ENCODE peak calls at places on chromosomes 7 and 10, in seven cellular contexts. One of them, this sample, is unnamed.
A peak's percentile ranks its signal among the peaks of the same experiment; 100 is the strongest.

GRCh38 chr10:124740374-124741280 is 3.6 kb downstream of the FAM53B start:
- DNase-seq in adrenal gland: no peak
- DNase-seq in CD4-positive, alpha-beta T cell: no peak
- DNase-seq in nephron progenitor cell: peak; percentile 34
- DNase-seq in kidney epithelial cell: no peak
- DNase-seq in glutamatergic neuron: no peak
- DNase-seq in activated B cell treated with CpG ODN at 0.5 μM for 24 hours: no peak
- DNase-seq in this sample: no peak

GRCh38 chr10:131214521-131215244 is 96.8 kb downstream of the TCERG1L start:
- DNase-seq in glutamatergic neuron: no peak
- DNase-seq in activated B cell treated with CpG ODN at 0.5 μM for 24 hours: no peak
- DNase-seq in CD4-positive, alpha-beta T cell: no peak
- DNase-seq in kidney epithelial cell: no peak
- DNase-seq in nephron progenitor cell: no peak
- DNase-seq in adrenal gland: no peak
- DNase-seq in this sample: no peak

GRCh38 chr7:158252837-158253669 is 334.6 kb downstream of the PTPRN2 start:
- DNase-seq in glutamatergic neuron: no peak
- DNase-seq in adrenal gland: no peak
- DNase-seq in kidney epithelial cell: no peak
- DNase-seq in activated B cell treated with CpG ODN at 0.5 μM for 24 hours: peak; percentile 4
- DNase-seq in nephron progenitor cell: no peak
- DNase-seq in CD4-positive, alpha-beta T cell: no peak
- DNase-seq in this sample: no peak

GRCh38 chr10:101236376-101237079 is 7.3 kb upstream of the LBX1 start:
- DNase-seq in nephron progenitor cell: peak; percentile 53
- DNase-seq in activated B cell treated with CpG ODN at 0.5 μM for 24 hours: no peak
- DNase-seq in glutamatergic neuron: peak; percentile 56
- DNase-seq in kidney epithelial cell: no peak
- DNase-seq in adrenal gland: no peak
- DNase-seq in CD4-positive, alpha-beta T cell: no peak
- DNase-seq in this sample: no peak

GRCh38 chr10:3067045-3067858 is at the start of gene PFKP:
- DNase-seq in activated B cell treated with CpG ODN at 0.5 μM for 24 hours: peak; percentile 63
- DNase-seq in nephron progenitor cell: peak; percentile 66
- DNase-seq in kidney epithelial cell: no peak
- DNase-seq in CD4-positive, alpha-beta T cell: peak; percentile 35
- DNase-seq in glutamatergic neuron: peak; percentile 49
- DNase-seq in adrenal gland: peak; percentile 36
- DNase-seq in this sample: no peak

GRCh38 chr7:74013539-74014272 is 14.3 kb upstream of the ELN start:
- DNase-seq in kidney epithelial cell: no peak
- DNase-seq in activated B cell treated with CpG ODN at 0.5 μM for 24 hours: no peak
- DNase-seq in adrenal gland: no peak
- DNase-seq in CD4-positive, alpha-beta T cell: no peak
- DNase-seq in nephron progenitor cell: no peak
- DNase-seq in glutamatergic neuron: no peak
- DNase-seq in this sample: no peak

GRCh38 chr7:46545790-46546189 is 624.7 kb upstream of the IGFBP3 start:
- DNase-seq in nephron progenitor cell: no peak
- DNase-seq in adrenal gland: no peak
- DNase-seq in glutamatergic neuron: no peak
- DNase-seq in CD4-positive, alpha-beta T cell: no peak
- DNase-seq in kidney epithelial cell: peak; percentile 67
- DNase-seq in activated B cell treated with CpG ODN at 0.5 μM for 24 hours: no peak
- DNase-seq in this sample: no peak

GRCh38 chr10:131870411-131870810 is 30.4 kb upstream of the PPP2R2D start:
- DNase-seq in CD4-positive, alpha-beta T cell: no peak
- DNase-seq in glutamatergic neuron: no peak
- DNase-seq in activated B cell treated with CpG ODN at 0.5 μM for 24 hours: no peak
- DNase-seq in nephron progenitor cell: no peak
- DNase-seq in adrenal gland: no peak
- DNase-seq in kidney epithelial cell: no peak
- DNase-seq in this sample: no peak

GRCh38 chr7:80662252-80662651 is 23.8 kb downstream of the CD36 start:
- DNase-seq in glutamatergic neuron: no peak
- DNase-seq in activated B cell treated with CpG ODN at 0.5 μM for 24 hours: no peak
- DNase-seq in nephron progenitor cell: no peak
- DNase-seq in kidney epithelial cell: no peak
- DNase-seq in CD4-positive, alpha-beta T cell: no peak
- DNase-seq in adrenal gland: no peak
- DNase-seq in this sample: no peak

GRCh38 chr7:102064361-102065025 is 222.2 kb upstream of the SH2B2 start:
- DNase-seq in activated B cell treated with CpG ODN at 0.5 μM for 24 hours: no peak
- DNase-seq in kidney epithelial cell: no peak
- DNase-seq in CD4-positive, alpha-beta T cell: no peak
- DNase-seq in nephron progenitor cell: no peak
- DNase-seq in adrenal gland: no peak
- DNase-seq in glutamatergic neuron: no peak
- DNase-seq in this sample: no peak

GRCh38 chr10:36181421-36181820 is 539.3 kb upstream of the FZD8 start:
- DNase-seq in activated B cell treated with CpG ODN at 0.5 μM for 24 hours: no peak
- DNase-seq in glutamatergic neuron: no peak
- DNase-seq in adrenal gland: no peak
- DNase-seq in nephron progenitor cell: no peak
- DNase-seq in CD4-positive, alpha-beta T cell: no peak
- DNase-seq in kidney epithelial cell: no peak
- DNase-seq in this sample: no peak

GRCh38 chr10:27240891-27241639 is 468 bp upstream of the ACBD5 start:
- DNase-seq in activated B cell treated with CpG ODN at 0.5 μM for 24 hours: peak; percentile 38
- DNase-seq in nephron progenitor cell: peak; percentile 32
- DNase-seq in adrenal gland: peak; percentile 45
- DNase-seq in CD4-positive, alpha-beta T cell: no peak
- DNase-seq in glutamatergic neuron: peak; percentile 33
- DNase-seq in kidney epithelial cell: no peak
- DNase-seq in this sample: no peak

GRCh38 chr10:27240212-27240890 is at the start of gene ACBD5:
- DNase-seq in glutamatergic neuron: peak; percentile 78
- DNase-seq in activated B cell treated with CpG ODN at 0.5 μM for 24 hours: peak; percentile 76
- DNase-seq in adrenal gland: peak; percentile 91
- DNase-seq in nephron progenitor cell: peak; percentile 82
- DNase-seq in kidney epithelial cell: no peak
- DNase-seq in CD4-positive, alpha-beta T cell: peak; percentile 53
- DNase-seq in this sample: peak; percentile 62

GRCh38 chr10:27242951-27243551 is 2.5 kb upstream of the ACBD5 start:
- DNase-seq in glutamatergic neuron: peak; percentile 42
- DNase-seq in kidney epithelial cell: peak; percentile 38
- DNase-seq in activated B cell treated with CpG ODN at 0.5 μM for 24 hours: peak; percentile 46
- DNase-seq in nephron progenitor cell: peak; percentile 36
- DNase-seq in adrenal gland: peak; percentile 60
- DNase-seq in CD4-positive, alpha-beta T cell: peak; percentile 52
- DNase-seq in this sample: no peak

GRCh38 chr10:27242473-27242950 is 1.9 kb upstream of the ACBD5 start:
- DNase-seq in activated B cell treated with CpG ODN at 0.5 μM for 24 hours: no peak
- DNase-seq in nephron progenitor cell: no peak
- DNase-seq in glutamatergic neuron: no peak
- DNase-seq in CD4-positive, alpha-beta T cell: no peak
- DNase-seq in kidney epithelial cell: no peak
- DNase-seq in adrenal gland: no peak
- DNase-seq in this sample: no peak

DNA sequence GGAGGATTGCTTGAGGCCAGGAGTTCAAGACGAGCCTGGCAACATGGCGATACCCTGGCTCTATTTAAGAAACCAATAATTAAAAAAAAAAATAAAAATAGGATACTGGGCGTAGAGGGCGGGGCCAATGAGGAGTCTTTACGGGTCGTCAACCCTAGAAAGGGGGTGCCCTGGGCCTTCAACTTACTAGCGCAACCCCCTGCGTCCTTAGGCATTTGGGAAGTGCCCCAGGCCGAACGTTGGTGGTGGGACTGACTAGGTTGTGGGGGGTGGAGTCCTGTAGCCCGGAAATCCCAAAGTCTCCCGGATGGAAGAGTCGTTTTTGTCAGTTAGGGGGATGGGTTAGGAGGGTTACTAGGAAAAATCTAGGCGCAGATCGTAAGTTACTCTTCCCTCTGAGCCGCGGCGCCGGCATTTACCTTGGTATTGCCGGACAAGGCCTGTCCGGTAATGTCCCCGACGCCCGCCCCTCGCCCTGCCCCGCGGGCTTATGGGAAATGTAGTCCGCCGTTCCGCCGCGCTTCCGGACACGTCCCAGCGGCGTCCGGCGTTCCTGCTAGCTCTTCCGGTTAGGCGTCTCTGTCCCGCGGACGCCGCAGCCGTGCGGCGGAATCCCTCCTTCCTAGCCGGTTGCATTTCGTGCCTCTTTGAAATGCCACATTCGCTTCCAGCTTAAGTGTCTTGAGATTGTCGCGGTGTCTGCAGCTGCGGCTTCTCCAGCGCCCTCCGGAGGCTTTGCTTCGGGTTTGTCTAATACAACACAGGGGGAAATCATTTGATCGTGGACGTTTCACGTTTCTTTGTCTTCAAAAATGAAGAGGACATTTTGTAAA is 1.3 kb upstream of the ACBD5 start:
- DNase-seq in CD4-positive, alpha-beta T cell: peak; percentile 80
- DNase-seq in adrenal gland: peak; percentile 93
- DNase-seq in kidney epithelial cell: peak; percentile 67
- DNase-seq in activated B cell treated with CpG ODN at 0.5 μM for 24 hours: peak; percentile 87
- DNase-seq in nephron progenitor cell: peak; percentile 91
- DNase-seq in glutamatergic neuron: peak; percentile 93
- DNase-seq in this sample: peak; percentile 63
- TF ChIP-seq CTCF in CD4-positive, alpha-beta T cell: peak; percentile 49
- TF ChIP-seq CTCF in adrenal gland: peak; percentile 64
- TF ChIP-seq CTCF in kidney epithelial cell: peak; percentile 41
- TF ChIP-seq CTCF in activated B cell treated with CpG ODN at 0.5 μM for 24 hours: no peak
- TF ChIP-seq CTCF in nephron progenitor cell: peak; percentile 17
- TF ChIP-seq CTCF in glutamatergic neuron: peak; percentile 34
- TF ChIP-seq CTCF in this sample: no peak

GRCh38 chr7:127886248-127886647 is 145.0 kb downstream of the LRRC4 start:
- DNase-seq in activated B cell treated with CpG ODN at 0.5 μM for 24 hours: no peak
- DNase-seq in glutamatergic neuron: no peak
- DNase-seq in nephron progenitor cell: no peak
- DNase-seq in CD4-positive, alpha-beta T cell: no peak
- DNase-seq in adrenal gland: no peak
- DNase-seq in kidney epithelial cell: no peak
- DNase-seq in this sample: no peak

GRCh38 chr7:127885222-127885772 is 145.9 kb downstream of the LRRC4 start:
- DNase-seq in adrenal gland: no peak
- DNase-seq in activated B cell treated with CpG ODN at 0.5 μM for 24 hours: no peak
- DNase-seq in nephron progenitor cell: no peak
- DNase-seq in glutamatergic neuron: no peak
- DNase-seq in CD4-positive, alpha-beta T cell: no peak
- DNase-seq in kidney epithelial cell: no peak
- DNase-seq in this sample: no peak

GRCh38 chr7:127885843-127886242 is 145.4 kb downstream of the LRRC4 start:
- DNase-seq in adrenal gland: peak; percentile 41
- DNase-seq in CD4-positive, alpha-beta T cell: no peak
- DNase-seq in activated B cell treated with CpG ODN at 0.5 μM for 24 hours: no peak
- DNase-seq in nephron progenitor cell: no peak
- DNase-seq in glutamatergic neuron: no peak
- DNase-seq in kidney epithelial cell: no peak
- DNase-seq in this sample: no peak

GRCh38 chr7:127882313-127882920 is 148.8 kb downstream of the LRRC4 start:
- DNase-seq in CD4-positive, alpha-beta T cell: no peak
- DNase-seq in kidney epithelial cell: no peak
- DNase-seq in adrenal gland: no peak
- DNase-seq in activated B cell treated with CpG ODN at 0.5 μM for 24 hours: no peak
- DNase-seq in nephron progenitor cell: no peak
- DNase-seq in glutamatergic neuron: no peak
- DNase-seq in this sample: no peak

GRCh38 chr7:127884066-127884559 is 147.1 kb downstream of the LRRC4 start:
- DNase-seq in activated B cell treated with CpG ODN at 0.5 μM for 24 hours: no peak
- DNase-seq in adrenal gland: no peak
- DNase-seq in glutamatergic neuron: peak; percentile 22
- DNase-seq in CD4-positive, alpha-beta T cell: no peak
- DNase-seq in kidney epithelial cell: no peak
- DNase-seq in nephron progenitor cell: no peak
- DNase-seq in this sample: no peak
- TF ChIP-seq CTCF in activated B cell treated with CpG ODN at 0.5 μM for 24 hours: no peak
- TF ChIP-seq CTCF in adrenal gland: no peak
- TF ChIP-seq CTCF in glutamatergic neuron: peak; percentile 29
- TF ChIP-seq CTCF in CD4-positive, alpha-beta T cell: no peak
- TF ChIP-seq CTCF in kidney epithelial cell: no peak
- TF ChIP-seq CTCF in nephron progenitor cell: no peak
- TF ChIP-seq CTCF in this sample: no peak

DNA sequence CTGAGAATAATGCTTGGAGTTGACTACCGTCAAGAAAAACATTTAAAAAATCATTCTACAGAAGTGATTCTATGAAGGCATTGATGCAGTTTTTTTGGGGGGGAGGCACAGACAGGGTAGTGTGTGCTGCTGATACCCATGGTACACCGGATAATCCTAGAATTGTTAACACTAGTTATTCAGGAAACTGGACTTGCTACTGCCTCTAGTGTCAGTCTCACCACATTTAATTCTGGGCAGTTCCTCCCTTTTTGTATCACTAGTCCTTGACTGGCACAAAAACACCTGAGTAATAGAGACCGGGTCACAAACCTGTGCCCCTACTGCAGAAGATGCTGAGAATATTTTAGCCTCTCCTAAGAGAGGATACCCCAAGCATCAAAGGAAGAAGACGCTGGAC is 13.0 kb upstream of the TCAF1 start:
- DNase-seq in adrenal gland: no peak
- DNase-seq in glutamatergic neuron: no peak
- DNase-seq in CD4-positive, alpha-beta T cell: no peak
- DNase-seq in activated B cell treated with CpG ODN at 0.5 μM for 24 hours: no peak
- DNase-seq in nephron progenitor cell: no peak
- DNase-seq in kidney epithelial cell: no peak
- DNase-seq in this sample: no peak
- TF ChIP-seq CTCF in adrenal gland: no peak
- TF ChIP-seq CTCF in glutamatergic neuron: no peak
- TF ChIP-seq CTCF in CD4-positive, alpha-beta T cell: no peak
- TF ChIP-seq CTCF in activated B cell treated with CpG ODN at 0.5 μM for 24 hours: no peak
- TF ChIP-seq CTCF in nephron progenitor cell: no peak
- TF ChIP-seq CTCF in kidney epithelial cell: no peak
- TF ChIP-seq CTCF in this sample: no peak

GRCh38 chr7:28754027-28754426 is 204.1 kb downstream of the TRIL start:
- DNase-seq in kidney epithelial cell: no peak
- DNase-seq in CD4-positive, alpha-beta T cell: no peak
- DNase-seq in adrenal gland: no peak
- DNase-seq in nephron progenitor cell: no peak
- DNase-seq in activated B cell treated with CpG ODN at 0.5 μM for 24 hours: no peak
- DNase-seq in glutamatergic neuron: peak; percentile 26
- DNase-seq in this sample: no peak
- TF ChIP-seq CTCF in kidney epithelial cell: no peak
- TF ChIP-seq CTCF in CD4-positive, alpha-beta T cell: no peak
- TF ChIP-seq CTCF in adrenal gland: no peak
- TF ChIP-seq CTCF in nephron progenitor cell: no peak
- TF ChIP-seq CTCF in activated B cell treated with CpG ODN at 0.5 μM for 24 hours: no peak
- TF ChIP-seq CTCF in glutamatergic neuron: no peak
- TF ChIP-seq CTCF in this sample: no peak

This sample was measured in omental fat pad.